ENCODE peak calls at places on chromosomes 3 and 15, in ten cellular contexts. U is stomach, S is transverse colon, C is body of pancreas, Z is esophagus squamous epithelium, E is H54, T is HCT116, P is testis, R is IMR-90, Q is uterus. Y is an unnamed sample.
A peak's percentile ranks its signal among the peaks of the same experiment; 100 is the strongest.

GRCh38 chr3:58422756-58423324 is 10.8 kb downstream of the PDHB start:
- DNase-seq in R (peak; percentile 32), Q (no peak), E (no peak), S (no peak), C (no peak), Z (no peak), U (no peak), T (no peak), P (peak; percentile 35), Y (peak; percentile 8)

GRCh38 chr15:27681038-27681437 is 418.1 kb downstream of the OCA2 start:
- DNase-seq in Z (no peak), R (no peak), U (no peak), Q (no peak), S (no peak), C (peak; percentile 12), E (no peak), P (peak; percentile 55), T (no peak), Y (peak; percentile 1)

GRCh38 chr3:31466016-31466415 is 66.7 kb upstream of the STT3B start:
- DNase-seq in T (no peak), S (no peak), U (no peak), E (no peak), Q (no peak), R (no peak), Z (no peak), P (no peak), C (no peak), Y (no peak)

GRCh38 chr3:3798641-3799113 is 554 bp upstream of the LRRN1 start:
- DNase-seq in C (peak; percentile 21), P (peak; percentile 70), R (no peak), S (peak; percentile 9), U (peak; percentile 26), Q (peak; percentile 15), T (no peak), Z (no peak), E (no peak), Y (no peak)

GRCh38 chr15:43208052-43209002 is 12.5 kb downstream of the EPB42 start:
- DNase-seq in U (no peak), Q (no peak), C (no peak), Z (no peak), R (no peak), E (no peak), P (no peak), T (no peak), S (no peak), Y (no peak)

GRCh38 chr3:136617123-136617700 is 135.0 kb downstream of the STAG1 start:
- DNase-seq in Z (no peak), S (no peak), R (no peak), P (no peak), T (no peak), Q (no peak), C (no peak), U (no peak), E (no peak), Y (peak; percentile 18)

GRCh38 chr15:79702621-79703020 is 194.2 kb downstream of the MTHFS start:
- DNase-seq in R (no peak), P (no peak), E (no peak), Q (no peak), U (no peak), C (no peak), S (no peak), Z (no peak), T (no peak), Y (no peak)

GRCh38 chr3:64740232-64740631 is 52.4 kb upstream of the ADAMTS9 start:
- DNase-seq in Q (peak; percentile 38), Z (no peak), S (no peak), C (no peak), T (no peak), P (no peak), R (peak; percentile 41), E (no peak), U (no peak), Y (peak; percentile 1)

GRCh38 chr15:76065267-76065666 is 5.5 kb downstream of the TMEM266 start:
- DNase-seq in Q (no peak), E (no peak), R (no peak), S (no peak), C (no peak), T (no peak), P (no peak), Z (no peak), U (no peak), Y (no peak)

GRCh38 chr15:62977952-62978811 is 64.4 kb upstream of the TPM1 start:
- DNase-seq in U (no peak), R (peak; percentile 44), Z (no peak), S (no peak), E (no peak), T (no peak), P (no peak), Q (no peak), C (no peak), Y (no peak)

DNA sequence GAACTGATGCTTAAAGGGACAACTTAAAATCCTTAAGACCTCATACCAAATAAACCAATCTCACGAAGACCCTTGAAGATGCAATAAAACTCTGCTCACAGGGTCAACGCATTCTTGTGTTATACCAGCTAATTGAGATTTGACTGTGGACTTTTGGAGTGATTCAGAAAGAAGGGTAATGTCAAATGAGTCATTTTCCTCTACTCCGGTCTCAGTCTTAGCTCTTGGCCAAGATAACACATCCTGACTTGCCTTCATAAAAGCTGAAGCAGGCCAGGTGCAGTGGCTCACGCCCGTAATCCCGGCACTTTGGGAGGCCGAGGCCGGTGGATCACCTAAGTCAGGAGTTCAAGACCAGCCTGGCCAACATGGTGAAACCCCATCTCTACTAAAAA is 3.8 kb downstream of the PKM start:
- DNase-seq in R (peak; percentile 91), Q (peak; percentile 40), U (no peak), C (no peak), Z (no peak), S (no peak), P (no peak), T (peak; percentile 59), E (no peak), Y (no peak)
- TF ChIP-seq POLR2A in R (no peak), Q (no peak), U (no peak), C (no peak), Z (no peak), S (peak; percentile 10), P (no peak), T (no peak), E (no peak), Y (no peak)

GRCh38 chr3:49787536-49787935 is 1.2 kb upstream of the IP6K1 start:
- DNase-seq in Z (no peak), U (no peak), Q (no peak), C (no peak), E (no peak), R (no peak), T (no peak), S (no peak), P (no peak), Y (no peak)

GRCh38 chr3:49788056-49788455 is 1.7 kb upstream of the IP6K1 start:
- DNase-seq in S (no peak), P (no peak), Q (no peak), Z (no peak), R (no peak), U (no peak), E (no peak), C (no peak), T (no peak), Y (no peak)

GRCh38 chr3:49787182-49787464 is 781 bp upstream of the IP6K1 start:
- DNase-seq in S (no peak), Z (no peak), P (peak; percentile 65), T (no peak), U (no peak), Q (no peak), E (no peak), R (no peak), C (no peak), Y (peak; percentile 51)

GRCh38 chr3:49785565-49786356 is 581 bp downstream of the IP6K1 start:
- DNase-seq in S (peak; percentile 47), U (peak; percentile 39), C (no peak), Q (no peak), R (peak; percentile 28), T (no peak), P (peak; percentile 64), E (peak; percentile 60), Z (no peak), Y (peak; percentile 74)

DNA sequence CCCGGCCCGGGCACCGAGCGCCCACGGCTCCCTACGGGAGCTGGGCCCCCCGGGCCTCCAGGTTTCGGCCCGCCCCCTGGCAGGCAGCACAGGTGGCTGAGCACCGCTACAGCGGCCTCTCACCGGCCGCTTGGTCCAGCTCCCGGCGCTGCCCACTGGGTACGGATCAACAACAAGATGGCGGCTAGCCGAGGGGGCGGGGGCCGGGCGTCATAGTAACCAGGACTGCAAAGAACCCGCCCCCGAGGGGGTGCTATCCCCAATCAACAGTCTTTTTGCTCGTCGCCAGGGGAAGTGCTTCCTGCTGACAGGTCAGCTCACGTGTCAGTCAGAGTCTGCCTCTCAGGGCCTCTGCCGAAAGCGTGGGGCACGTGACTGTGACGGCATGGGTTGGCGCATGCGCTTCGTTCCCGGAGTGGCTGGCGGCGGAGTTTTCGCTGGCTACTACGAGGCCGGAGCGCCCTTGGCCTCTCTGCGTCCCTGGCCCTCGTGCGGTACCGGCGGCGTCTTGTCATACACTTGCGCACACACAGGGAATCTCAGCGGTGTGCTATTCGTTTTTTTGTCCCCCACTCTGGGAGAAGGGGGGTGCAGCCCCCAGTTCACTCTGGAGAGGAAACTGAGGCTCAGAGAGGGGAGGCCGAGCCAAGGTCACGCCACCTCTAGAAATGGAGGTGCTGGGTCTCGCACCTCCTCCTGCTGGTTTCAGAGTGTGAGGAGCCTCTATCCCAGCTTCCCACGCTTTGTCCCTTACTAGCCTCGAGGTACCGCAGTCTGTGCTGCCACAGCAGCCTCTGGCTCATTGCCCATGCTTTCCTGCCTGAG is at the start of gene IP6K1:
- DNase-seq in T (peak; percentile 99), S (peak; percentile 100), U (peak; percentile 100), C (peak; percentile 100), Q (peak; percentile 100), E (peak; percentile 100), R (peak; percentile 100), Z (peak; percentile 99), P (peak; percentile 100), Y (peak; percentile 100)
- TF ChIP-seq POLR2A in T (peak; percentile 94), S (peak; percentile 83), U (no peak), C (peak; percentile 72), Q (peak; percentile 88), E (peak; percentile 91), R (peak; percentile 57), Z (no peak), P (peak; percentile 34), Y (peak; percentile 91)

GRCh38 chr15:92839696-92840095 is 60.4 kb upstream of the CHD2 start:
- DNase-seq in Z (no peak), Q (no peak), C (peak; percentile 59), T (no peak), R (no peak), U (no peak), E (no peak), S (peak; percentile 50), P (no peak), Y (no peak)
- TF ChIP-seq POLR2A in Z (no peak), Q (no peak), C (no peak), T (no peak), R (no peak), U (no peak), E (no peak), S (no peak), P (no peak), Y (no peak)

GRCh38 chr3:28348637-28349396 is at the start of the genes AZI2 and ZCWPW2:
- DNase-seq in S (peak; percentile 97), E (peak; percentile 56), T (peak; percentile 87), Z (peak; percentile 80), P (peak; percentile 97), Q (peak; percentile 97), U (peak; percentile 96), C (peak; percentile 98), R (peak; percentile 95), Y (peak; percentile 97)
- TF ChIP-seq POLR2A in S (peak; percentile 71), E (peak; percentile 57), T (peak; percentile 70), Z (peak; percentile 73), P (peak; percentile 77), Q (peak; percentile 88), U (no peak), C (peak; percentile 90), R (peak; percentile 78), Y (peak; percentile 85)

Y was measured in erythroblast.